ENCODE peak calls at places on chromosome 1, in four cellular contexts. One of them, this sample, is unnamed.

GRCh38 chr1:63789856-63790605 is 16.2 kb downstream of the ROR1 start:
- DNase-seq in kidney: no peak
- DNase-seq in tibial artery: no peak
- DNase-seq in body of pancreas: no peak
- DNase-seq in this sample: no peak

GRCh38 chr1:9165396-9165795 is 36.5 kb upstream of the GPR157 start:
- DNase-seq in kidney: peak; percentile 12
- DNase-seq in tibial artery: no peak
- DNase-seq in body of pancreas: no peak
- DNase-seq in this sample: no peak

GRCh38 chr1:156259805-156260204 is 11.9 kb upstream of the PAQR6 start:
- DNase-seq in kidney: no peak
- DNase-seq in tibial artery: no peak
- DNase-seq in body of pancreas: no peak
- DNase-seq in this sample: no peak

GRCh38 chr1:18901147-18901951 is 1.0 kb downstream of the ALDH4A1 start:
- DNase-seq in kidney: no peak
- DNase-seq in tibial artery: no peak
- DNase-seq in body of pancreas: no peak
- DNase-seq in this sample: no peak

GRCh38 chr1:53409695-53410094 is 49.5 kb upstream of the DMRTB1 start:
- DNase-seq in kidney: no peak
- DNase-seq in tibial artery: no peak
- DNase-seq in body of pancreas: no peak
- DNase-seq in this sample: no peak

GRCh38 chr1:15220825-15221431 is 26.1 kb upstream of the FHAD1 start:
- DNase-seq in kidney: no peak
- DNase-seq in tibial artery: no peak
- DNase-seq in body of pancreas: no peak
- DNase-seq in this sample: no peak

GRCh38 chr1:59967141-59967697 is 40.6 kb upstream of the CYP2J2 start:
- DNase-seq in kidney: no peak
- DNase-seq in tibial artery: no peak
- DNase-seq in body of pancreas: no peak
- DNase-seq in this sample: no peak

GRCh38 chr1:7553042-7553690 is 217.9 kb upstream of the VAMP3 start:
- DNase-seq in kidney: peak; percentile 34
- DNase-seq in tibial artery: no peak
- DNase-seq in body of pancreas: no peak
- DNase-seq in this sample: no peak

GRCh38 chr1:172779501-172779900 is 120.6 kb downstream of the FASLG start:
- DNase-seq in kidney: no peak
- DNase-seq in tibial artery: no peak
- DNase-seq in body of pancreas: no peak
- DNase-seq in this sample: no peak

GRCh38 chr1:32066489-32066873 is 6.3 kb upstream of the TMEM39B start:
- DNase-seq in kidney: no peak
- DNase-seq in tibial artery: peak; percentile 89
- DNase-seq in body of pancreas: peak; percentile 43
- DNase-seq in this sample: no peak

GRCh38 chr1:175035860-175036259 is 12.6 kb upstream of the MRPS14 start:
- DNase-seq in kidney: no peak
- DNase-seq in tibial artery: no peak
- DNase-seq in body of pancreas: no peak
- DNase-seq in this sample: no peak

GRCh38 chr1:204091787-204092312 is 18.9 kb downstream of the SOX13 start:
- DNase-seq in kidney: no peak
- DNase-seq in tibial artery: no peak
- DNase-seq in body of pancreas: no peak
- DNase-seq in this sample: no peak

GRCh38 chr1:204092632-204093420 is 19.9 kb downstream of the SOX13 start:
- DNase-seq in kidney: no peak
- DNase-seq in tibial artery: no peak
- DNase-seq in body of pancreas: no peak
- DNase-seq in this sample: no peak

GRCh38 chr1:204094262-204095247 is 21.6 kb downstream of the SOX13 start:
- DNase-seq in kidney: peak; percentile 59
- DNase-seq in tibial artery: no peak
- DNase-seq in body of pancreas: no peak
- DNase-seq in this sample: no peak

GRCh38 chr1:204093756-204094155 is 20.8 kb downstream of the SOX13 start:
- DNase-seq in kidney: no peak
- DNase-seq in tibial artery: no peak
- DNase-seq in body of pancreas: no peak
- DNase-seq in this sample: no peak

GRCh38 chr1:204093421-204093717 is 20.5 kb downstream of the SOX13 start:
- DNase-seq in kidney: no peak
- DNase-seq in tibial artery: no peak
- DNase-seq in body of pancreas: peak; percentile 69
- DNase-seq in this sample: no peak
- H3K4me1 ChIP-seq in kidney: peaks cover 65% of the 10 kb centered on the region
- H3K4me1 ChIP-seq in tibial artery: peaks cover 77% of the 10 kb centered on the region
- H3K4me1 ChIP-seq in body of pancreas: peaks cover 61% of the 10 kb centered on the region
- H3K4me1 ChIP-seq in this sample: no peaks in the 10 kb centered on the region

GRCh38 chr1:40620150-40620549 is 45.3 kb downstream of the RIMS3 start:
- DNase-seq in kidney: no peak
- DNase-seq in tibial artery: no peak
- DNase-seq in body of pancreas: no peak
- DNase-seq in this sample: no peak
- H3K27ac ChIP-seq in kidney: no peak overlapping the region
- H3K27ac ChIP-seq in tibial artery: no peak overlapping the region
- H3K27ac ChIP-seq in body of pancreas: no peak overlapping the region
- H3K27ac ChIP-seq in this sample: no peak overlapping the region

DNA sequence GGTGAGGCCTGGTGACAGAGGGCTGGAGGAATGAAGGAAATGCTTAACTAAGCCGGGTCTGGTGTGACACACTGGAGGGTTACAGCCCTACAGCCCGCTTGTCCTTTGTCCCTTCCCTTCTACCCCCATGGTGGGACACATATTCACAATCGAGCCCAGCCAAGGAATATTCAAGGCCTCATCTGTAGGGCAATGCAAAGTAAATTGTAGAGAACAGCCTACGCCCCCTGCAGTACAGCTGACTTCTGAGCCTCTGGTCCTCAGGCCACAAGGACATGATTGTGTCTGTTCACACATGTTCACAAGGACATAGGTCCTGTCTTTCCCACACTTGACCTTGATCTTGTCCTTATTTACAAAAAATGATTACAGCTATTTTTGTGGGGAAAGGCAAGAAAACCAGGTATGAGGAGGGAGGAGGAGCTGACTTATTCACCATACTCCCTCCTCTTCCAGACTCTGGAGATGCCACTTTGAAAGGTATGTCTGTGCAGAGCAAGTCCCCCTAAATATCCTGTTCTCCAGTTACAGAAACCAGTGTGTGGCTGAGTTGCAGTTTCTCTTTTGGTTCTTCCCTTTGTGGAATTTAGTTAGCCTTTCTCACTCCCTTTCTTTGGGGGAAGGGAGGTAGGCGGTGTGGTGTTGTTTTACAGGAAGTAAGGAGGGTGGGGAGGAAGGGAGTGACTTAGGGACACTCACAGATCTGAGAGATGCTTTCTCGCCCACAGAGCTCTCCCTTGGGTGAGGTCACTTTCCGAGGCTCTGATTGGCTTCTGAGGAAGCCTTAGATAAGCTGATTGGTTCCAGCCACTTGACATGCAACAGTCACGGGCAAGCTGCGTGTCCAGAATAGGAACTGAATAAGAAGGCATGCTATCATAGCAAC is 14.6 kb downstream of the POLR3GL start:
- DNase-seq in kidney: peak; percentile 96
- DNase-seq in tibial artery: peak; percentile 98
- DNase-seq in body of pancreas: peak; percentile 81
- DNase-seq in this sample: peak; percentile 75
- H3K4me1 ChIP-seq in kidney: peaks cover 45% of the 10 kb centered on the region
- H3K4me1 ChIP-seq in tibial artery: peaks cover 70% of the 10 kb centered on the region
- H3K4me1 ChIP-seq in body of pancreas: peaks cover 70% of the 10 kb centered on the region
- H3K4me1 ChIP-seq in this sample: peaks cover 67% of the 10 kb centered on the region

DNA sequence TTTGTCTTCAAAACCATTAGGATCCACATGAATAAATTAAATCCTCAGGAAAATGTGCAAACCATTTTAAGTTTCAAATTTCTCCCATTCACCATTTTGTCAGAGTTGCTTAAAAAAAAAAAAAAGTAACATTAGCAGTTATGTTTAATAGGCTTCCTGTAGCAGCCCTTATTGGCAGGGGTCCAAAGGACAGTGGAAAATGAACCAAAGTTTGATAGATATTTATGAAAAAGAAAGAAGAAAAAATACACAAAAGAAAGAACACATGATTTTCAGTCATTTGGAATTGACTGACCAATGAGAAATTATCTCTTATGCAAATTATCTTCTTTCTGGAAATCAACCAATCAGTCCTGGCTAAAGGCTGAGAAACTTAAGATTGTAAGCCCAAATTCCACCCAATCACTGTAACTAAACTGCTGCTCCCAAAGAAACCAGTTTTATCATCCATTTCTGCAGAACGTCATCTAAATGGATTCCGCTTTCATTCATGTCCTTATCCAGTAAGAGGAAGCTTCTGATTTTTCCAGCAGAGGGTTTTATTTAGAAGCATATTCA is 282.4 kb downstream of the TM2D1 start:
- DNase-seq in kidney: no peak
- DNase-seq in tibial artery: no peak
- DNase-seq in body of pancreas: no peak
- DNase-seq in this sample: no peak
- H3K27ac ChIP-seq in kidney: no peak overlapping the region
- H3K27ac ChIP-seq in tibial artery: no peak overlapping the region
- H3K27ac ChIP-seq in body of pancreas: no peak overlapping the region
- H3K27ac ChIP-seq in this sample: no peak overlapping the region

This sample was measured in naive thymus-derived CD4-positive, alpha-beta T cell.